ENCODE peak calls at places on chromosome 4, in ten cellular contexts. One of them, this sample, is unnamed. For H3K27me3 and H3K36me3, the result is how much of the 10 kb centered on the place peaks cover.

GRCh38 chr4:7367361-7367760 is 67.4 kb downstream of the PSAPL1 start:
- DNase-seq in tibial nerve: no peak
- DNase-seq in right lobe of liver: no peak
- DNase-seq in hepatocyte: no peak
- DNase-seq in fibroblast of lung: no peak
- DNase-seq in MG63: no peak
- DNase-seq in NT2/D1: no peak
- DNase-seq in heart left ventricle: no peak
- DNase-seq in body of pancreas: no peak
- DNase-seq in endothelial cell of umbilical vein: no peak
- DNase-seq in this sample: no peak

GRCh38 chr4:3091464-3091863 is 17.0 kb downstream of the HTT start:
- DNase-seq in tibial nerve: no peak
- DNase-seq in right lobe of liver: no peak
- DNase-seq in hepatocyte: no peak
- DNase-seq in fibroblast of lung: no peak
- DNase-seq in MG63: no peak
- DNase-seq in NT2/D1: no peak
- DNase-seq in heart left ventricle: no peak
- DNase-seq in body of pancreas: no peak
- DNase-seq in endothelial cell of umbilical vein: no peak
- DNase-seq in this sample: no peak

GRCh38 chr4:17956245-17956644 is 65.3 kb downstream of the LCORL start:
- DNase-seq in tibial nerve: no peak
- DNase-seq in right lobe of liver: no peak
- DNase-seq in hepatocyte: no peak
- DNase-seq in fibroblast of lung: no peak
- DNase-seq in MG63: no peak
- DNase-seq in NT2/D1: no peak
- DNase-seq in heart left ventricle: no peak
- DNase-seq in body of pancreas: no peak
- DNase-seq in endothelial cell of umbilical vein: no peak
- DNase-seq in this sample: no peak

GRCh38 chr4:16140520-16141249 is 56.9 kb upstream of the PROM1 start:
- DNase-seq in tibial nerve: no peak
- DNase-seq in right lobe of liver: no peak
- DNase-seq in hepatocyte: peak
- DNase-seq in fibroblast of lung: peak
- DNase-seq in MG63: peak
- DNase-seq in NT2/D1: no peak
- DNase-seq in heart left ventricle: no peak
- DNase-seq in body of pancreas: peak
- DNase-seq in endothelial cell of umbilical vein: peak
- DNase-seq in this sample: no peak

GRCh38 chr4:56995525-56995924 is 16.8 kb downstream of the POLR2B start:
- DNase-seq in tibial nerve: peak
- DNase-seq in right lobe of liver: no peak
- DNase-seq in hepatocyte: peak
- DNase-seq in fibroblast of lung: peak
- DNase-seq in MG63: peak
- DNase-seq in NT2/D1: no peak
- DNase-seq in heart left ventricle: peak
- DNase-seq in body of pancreas: peak
- DNase-seq in endothelial cell of umbilical vein: peak
- DNase-seq in this sample: no peak

GRCh38 chr4:4457803-4458550 is 71.1 kb downstream of the NSG1 start:
- DNase-seq in tibial nerve: no peak
- DNase-seq in right lobe of liver: no peak
- DNase-seq in hepatocyte: no peak
- DNase-seq in fibroblast of lung: no peak
- DNase-seq in MG63: no peak
- DNase-seq in NT2/D1: no peak
- DNase-seq in heart left ventricle: no peak
- DNase-seq in body of pancreas: no peak
- DNase-seq in endothelial cell of umbilical vein: peak
- DNase-seq in this sample: peak

GRCh38 chr4:7447236-7447635 is 12.5 kb upstream of the PSAPL1 start:
- DNase-seq in tibial nerve: no peak
- DNase-seq in right lobe of liver: no peak
- DNase-seq in hepatocyte: no peak
- DNase-seq in fibroblast of lung: no peak
- DNase-seq in MG63: no peak
- DNase-seq in NT2/D1: no peak
- DNase-seq in heart left ventricle: no peak
- DNase-seq in body of pancreas: no peak
- DNase-seq in endothelial cell of umbilical vein: no peak
- DNase-seq in this sample: no peak

GRCh38 chr4:111984169-111984873 is 160.9 kb upstream of the FAM241A start:
- DNase-seq in tibial nerve: no peak
- DNase-seq in right lobe of liver: no peak
- DNase-seq in hepatocyte: no peak
- DNase-seq in fibroblast of lung: no peak
- DNase-seq in MG63: no peak
- DNase-seq in NT2/D1: no peak
- DNase-seq in heart left ventricle: no peak
- DNase-seq in body of pancreas: no peak
- DNase-seq in endothelial cell of umbilical vein: no peak
- DNase-seq in this sample: no peak

GRCh38 chr4:2697995-2698414 is 58.1 kb downstream of the TNIP2 start:
- DNase-seq in tibial nerve: no peak
- DNase-seq in right lobe of liver: peak
- DNase-seq in hepatocyte: no peak
- DNase-seq in fibroblast of lung: no peak
- DNase-seq in MG63: no peak
- DNase-seq in NT2/D1: no peak
- DNase-seq in heart left ventricle: no peak
- DNase-seq in body of pancreas: no peak
- DNase-seq in endothelial cell of umbilical vein: no peak
- DNase-seq in this sample: no peak

GRCh38 chr4:211033-211511 is 86.8 kb downstream of the ZNF718 start:
- DNase-seq in tibial nerve: no peak
- DNase-seq in right lobe of liver: no peak
- DNase-seq in hepatocyte: no peak
- DNase-seq in fibroblast of lung: no peak
- DNase-seq in MG63: no peak
- DNase-seq in NT2/D1: no peak
- DNase-seq in heart left ventricle: no peak
- DNase-seq in body of pancreas: no peak
- DNase-seq in endothelial cell of umbilical vein: no peak
- DNase-seq in this sample: no peak

GRCh38 chr4:5973033-5973432 is 45.2 kb downstream of the C4orf50 start:
- DNase-seq in tibial nerve: no peak
- DNase-seq in right lobe of liver: no peak
- DNase-seq in hepatocyte: no peak
- DNase-seq in fibroblast of lung: no peak
- DNase-seq in MG63: no peak
- DNase-seq in NT2/D1: no peak
- DNase-seq in heart left ventricle: no peak
- DNase-seq in body of pancreas: no peak
- DNase-seq in endothelial cell of umbilical vein: no peak
- DNase-seq in this sample: no peak

GRCh38 chr4:141132689-141133145 is 552 bp downstream of the RNF150 start:
- DNase-seq in tibial nerve: no peak
- DNase-seq in right lobe of liver: peak
- DNase-seq in hepatocyte: peak
- DNase-seq in fibroblast of lung: peak
- DNase-seq in MG63: peak
- DNase-seq in NT2/D1: no peak
- DNase-seq in heart left ventricle: peak
- DNase-seq in body of pancreas: peak
- DNase-seq in endothelial cell of umbilical vein: no peak
- DNase-seq in this sample: peak

GRCh38 chr4:135927651-135928050 is 1604.6 kb downstream of the PCDH18 start:
- DNase-seq in tibial nerve: no peak
- DNase-seq in right lobe of liver: no peak
- DNase-seq in hepatocyte: no peak
- DNase-seq in fibroblast of lung: peak
- DNase-seq in MG63: no peak
- DNase-seq in NT2/D1: no peak
- DNase-seq in heart left ventricle: no peak
- DNase-seq in body of pancreas: no peak
- DNase-seq in endothelial cell of umbilical vein: no peak
- DNase-seq in this sample: no peak

GRCh38 chr4:166312166-166312565 is 439.1 kb downstream of the TLL1 start:
- DNase-seq in tibial nerve: no peak
- DNase-seq in right lobe of liver: no peak
- DNase-seq in hepatocyte: no peak
- DNase-seq in fibroblast of lung: no peak
- DNase-seq in MG63: no peak
- DNase-seq in NT2/D1: no peak
- DNase-seq in heart left ventricle: no peak
- DNase-seq in body of pancreas: no peak
- DNase-seq in endothelial cell of umbilical vein: no peak
- DNase-seq in this sample: no peak

DNA sequence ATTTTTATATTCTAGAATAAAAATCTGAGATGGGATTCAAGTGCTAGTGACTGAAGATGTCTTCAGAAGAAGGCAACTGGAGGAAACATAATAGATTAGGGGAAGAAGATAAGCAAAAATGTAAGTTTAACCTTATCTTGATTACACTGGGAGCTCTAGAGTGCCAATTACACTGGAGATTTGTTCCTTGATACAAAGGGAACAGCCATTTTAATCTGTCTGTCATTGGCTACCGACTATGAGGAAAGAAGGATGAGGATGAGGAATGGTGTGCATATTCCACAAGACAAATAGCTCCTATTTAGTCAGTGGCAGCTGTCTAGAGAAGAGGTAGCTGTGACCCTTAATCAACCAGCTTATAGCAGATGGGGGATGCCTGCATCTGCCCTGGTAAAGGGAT is 1034.5 kb upstream of the IGFBP7 start:
- DNase-seq in tibial nerve: no peak
- DNase-seq in right lobe of liver: no peak
- DNase-seq in hepatocyte: no peak
- DNase-seq in fibroblast of lung: no peak
- DNase-seq in MG63: no peak
- DNase-seq in NT2/D1: no peak
- DNase-seq in heart left ventricle: no peak
- DNase-seq in body of pancreas: no peak
- DNase-seq in endothelial cell of umbilical vein: no peak
- DNase-seq in this sample: no peak
- H3K27me3 ChIP-seq in tibial nerve: under half
- H3K27me3 ChIP-seq in right lobe of liver: under half
- H3K27me3 ChIP-seq in hepatocyte: under half
- H3K27me3 ChIP-seq in fibroblast of lung: under half
- H3K27me3 ChIP-seq in MG63: under half
- H3K27me3 ChIP-seq in NT2/D1: under half
- H3K27me3 ChIP-seq in heart left ventricle: under half
- H3K27me3 ChIP-seq in body of pancreas: under half
- H3K27me3 ChIP-seq in endothelial cell of umbilical vein: under half
- H3K27me3 ChIP-seq in this sample: under half

GRCh38 chr4:71841336-71841735 is 57.5 kb upstream of the GC start:
- DNase-seq in tibial nerve: no peak
- DNase-seq in right lobe of liver: no peak
- DNase-seq in hepatocyte: no peak
- DNase-seq in fibroblast of lung: no peak
- DNase-seq in MG63: no peak
- DNase-seq in NT2/D1: no peak
- DNase-seq in heart left ventricle: no peak
- DNase-seq in body of pancreas: no peak
- DNase-seq in endothelial cell of umbilical vein: no peak
- DNase-seq in this sample: no peak
- H3K4me3 ChIP-seq in tibial nerve: no peak
- H3K4me3 ChIP-seq in right lobe of liver: no peak
- H3K4me3 ChIP-seq in hepatocyte: no peak
- H3K4me3 ChIP-seq in fibroblast of lung: no peak
- H3K4me3 ChIP-seq in MG63: no peak
- H3K4me3 ChIP-seq in NT2/D1: no peak
- H3K4me3 ChIP-seq in heart left ventricle: no peak
- H3K4me3 ChIP-seq in body of pancreas: no peak
- H3K4me3 ChIP-seq in endothelial cell of umbilical vein: no peak
- H3K4me3 ChIP-seq in this sample: no peak

GRCh38 chr4:39770471-39770870 is 72.5 kb downstream of the UBE2K start:
- DNase-seq in tibial nerve: no peak
- DNase-seq in right lobe of liver: no peak
- DNase-seq in hepatocyte: no peak
- DNase-seq in fibroblast of lung: no peak
- DNase-seq in MG63: no peak
- DNase-seq in NT2/D1: no peak
- DNase-seq in heart left ventricle: no peak
- DNase-seq in body of pancreas: no peak
- DNase-seq in endothelial cell of umbilical vein: no peak
- DNase-seq in this sample: no peak

GRCh38 chr4:39770005-39770404 is 72.1 kb downstream of the UBE2K start:
- DNase-seq in tibial nerve: no peak
- DNase-seq in right lobe of liver: no peak
- DNase-seq in hepatocyte: no peak
- DNase-seq in fibroblast of lung: no peak
- DNase-seq in MG63: no peak
- DNase-seq in NT2/D1: no peak
- DNase-seq in heart left ventricle: no peak
- DNase-seq in body of pancreas: no peak
- DNase-seq in endothelial cell of umbilical vein: no peak
- DNase-seq in this sample: no peak

GRCh38 chr4:39770969-39771724 is 73.2 kb downstream of the UBE2K start:
- DNase-seq in tibial nerve: no peak
- DNase-seq in right lobe of liver: peak
- DNase-seq in hepatocyte: no peak
- DNase-seq in fibroblast of lung: no peak
- DNase-seq in MG63: no peak
- DNase-seq in NT2/D1: no peak
- DNase-seq in heart left ventricle: no peak
- DNase-seq in body of pancreas: no peak
- DNase-seq in endothelial cell of umbilical vein: no peak
- DNase-seq in this sample: no peak
- H3K36me3 ChIP-seq in tibial nerve: under half
- H3K36me3 ChIP-seq in right lobe of liver: under half
- H3K36me3 ChIP-seq in hepatocyte: under half
- H3K36me3 ChIP-seq in fibroblast of lung: under half
- H3K36me3 ChIP-seq in MG63: under half
- H3K36me3 ChIP-seq in NT2/D1: under half
- H3K36me3 ChIP-seq in heart left ventricle: half or more
- H3K36me3 ChIP-seq in body of pancreas: under half
- H3K36me3 ChIP-seq in endothelial cell of umbilical vein: under half
- H3K36me3 ChIP-seq in this sample: under half

GRCh38 chr4:148259841-148260240 is 182.4 kb downstream of the NR3C2 start:
- DNase-seq in tibial nerve: no peak
- DNase-seq in right lobe of liver: no peak
- DNase-seq in hepatocyte: no peak
- DNase-seq in fibroblast of lung: no peak
- DNase-seq in MG63: no peak
- DNase-seq in NT2/D1: no peak
- DNase-seq in heart left ventricle: no peak
- DNase-seq in body of pancreas: no peak
- DNase-seq in endothelial cell of umbilical vein: no peak
- DNase-seq in this sample: no peak
- H3K27me3 ChIP-seq in tibial nerve: under half
- H3K27me3 ChIP-seq in right lobe of liver: under half
- H3K27me3 ChIP-seq in hepatocyte: under half
- H3K27me3 ChIP-seq in fibroblast of lung: under half
- H3K27me3 ChIP-seq in MG63: under half
- H3K27me3 ChIP-seq in NT2/D1: under half
- H3K27me3 ChIP-seq in heart left ventricle: under half
- H3K27me3 ChIP-seq in body of pancreas: under half
- H3K27me3 ChIP-seq in endothelial cell of umbilical vein: under half
- H3K27me3 ChIP-seq in this sample: under half

GRCh38 chr4:66193487-66193886 is 523.2 kb upstream of the EPHA5 start:
- DNase-seq in tibial nerve: no peak
- DNase-seq in right lobe of liver: no peak
- DNase-seq in hepatocyte: no peak
- DNase-seq in fibroblast of lung: no peak
- DNase-seq in MG63: no peak
- DNase-seq in NT2/D1: no peak
- DNase-seq in heart left ventricle: no peak
- DNase-seq in body of pancreas: no peak
- DNase-seq in endothelial cell of umbilical vein: no peak
- DNase-seq in this sample: no peak
- H3K4me3 ChIP-seq in tibial nerve: no peak
- H3K4me3 ChIP-seq in right lobe of liver: no peak
- H3K4me3 ChIP-seq in hepatocyte: no peak
- H3K4me3 ChIP-seq in fibroblast of lung: no peak
- H3K4me3 ChIP-seq in MG63: no peak
- H3K4me3 ChIP-seq in NT2/D1: no peak
- H3K4me3 ChIP-seq in heart left ventricle: no peak
- H3K4me3 ChIP-seq in body of pancreas: no peak
- H3K4me3 ChIP-seq in endothelial cell of umbilical vein: no peak
- H3K4me3 ChIP-seq in this sample: no peak

This sample was measured in HAP-1.